ENCODE peak calls at places on chromosomes 6 and 20, in eight cellular contexts. G is IMR-90; K is fibroblast of lung; J is lower lobe of right lung; R is CD8-positive, alpha-beta T cell; X is PC-3; B is transverse colon; A is A549. T is an unnamed sample.

GRCh38 chr6:135535989-135536414 is 38.5 kb upstream of the AHI1 start:
- DNase-seq in G (peak; percentile 98), K (peak; percentile 93), J (no peak), R (no peak), X (peak; percentile 78), B (no peak), A (peak; percentile 24), T (no peak)

GRCh38 chr6:35230950-35231349 is 17.2 kb downstream of the SCUBE3 start:
- DNase-seq in G (no peak), K (no peak), J (no peak), R (no peak), X (no peak), B (no peak), A (no peak), T (no peak)

GRCh38 chr6:150537893-150538292 is 61.8 kb upstream of the PLEKHG1 start:
- DNase-seq in G (no peak), K (no peak), J (no peak), R (no peak), X (no peak), B (no peak), A (no peak), T (peak; percentile 56)

GRCh38 chr6:11011787-11012234 is 32.3 kb downstream of the ELOVL2 start:
- DNase-seq in G (no peak), K (no peak), J (no peak), R (no peak), X (peak; percentile 86), B (no peak), A (peak; percentile 69), T (no peak)

GRCh38 chr6:79712144-79712543 is 81.0 kb downstream of the SH3BGRL2 start:
- DNase-seq in G (no peak), K (no peak), J (no peak), R (no peak), X (no peak), B (no peak), A (no peak), T (no peak)

GRCh38 chr6:47308674-47309325 is 905 bp downstream of the TNFRSF21 start:
- DNase-seq in G (peak; percentile 19), K (peak; percentile 50), J (peak; percentile 50), R (no peak), X (peak; percentile 23), B (peak; percentile 22), A (peak; percentile 24), T (peak; percentile 51)

GRCh38 chr6:36334832-36335459 is 1.7 kb downstream of the BNIP5 start:
- DNase-seq in G (no peak), K (no peak), J (no peak), R (no peak), X (peak; percentile 30), B (peak; percentile 56), A (no peak), T (no peak)

GRCh38 chr6:145631374-145631773 is 103.9 kb downstream of the EPM2A start:
- DNase-seq in G (no peak), K (no peak), J (no peak), R (no peak), X (no peak), B (no peak), A (no peak), T (no peak)

GRCh38 chr6:26554669-26555504 is 16.7 kb downstream of the HMGN4 start:
- DNase-seq in G (peak; percentile 68), K (peak; percentile 62), J (no peak), R (no peak), X (peak; percentile 76), B (peak; percentile 29), A (no peak), T (no peak)

GRCh38 chr6:149781715-149782114 is 32.2 kb downstream of the PCMT1 start:
- DNase-seq in G (no peak), K (no peak), J (no peak), R (no peak), X (no peak), B (no peak), A (no peak), T (no peak)

GRCh38 chr6:23335894-23336293 is 766.5 kb downstream of the HDGFL1 start:
- DNase-seq in G (no peak), K (no peak), J (no peak), R (no peak), X (no peak), B (no peak), A (no peak), T (no peak)

GRCh38 chr6:125794342-125795137 is 3.8 kb downstream of the NCOA7 start:
- DNase-seq in G (peak; percentile 55), K (no peak), J (no peak), R (no peak), X (peak; percentile 54), B (no peak), A (no peak), T (no peak)

GRCh38 chr6:150301871-150302800 is 66.7 kb upstream of the IYD start:
- DNase-seq in G (peak; percentile 58), K (peak; percentile 85), J (no peak), R (no peak), X (peak; percentile 69), B (no peak), A (peak; percentile 30), T (no peak)

GRCh38 chr6:8731874-8732273 is 296.5 kb upstream of the SLC35B3 start:
- DNase-seq in G (no peak), K (no peak), J (no peak), R (no peak), X (no peak), B (no peak), A (no peak), T (no peak)

GRCh38 chr6:158379336-158379735 is 67.1 kb downstream of the TULP4 start:
- DNase-seq in G (no peak), K (no peak), J (no peak), R (no peak), X (no peak), B (no peak), A (no peak), T (no peak)
- H3K27ac ChIP-seq in G (no peak overlapping the region), K (no peak overlapping the region), J (no peak overlapping the region), R (no peak overlapping the region), X (no peak overlapping the region), B (no peak overlapping the region), A (no peak overlapping the region), T (no peak overlapping the region)

DNA sequence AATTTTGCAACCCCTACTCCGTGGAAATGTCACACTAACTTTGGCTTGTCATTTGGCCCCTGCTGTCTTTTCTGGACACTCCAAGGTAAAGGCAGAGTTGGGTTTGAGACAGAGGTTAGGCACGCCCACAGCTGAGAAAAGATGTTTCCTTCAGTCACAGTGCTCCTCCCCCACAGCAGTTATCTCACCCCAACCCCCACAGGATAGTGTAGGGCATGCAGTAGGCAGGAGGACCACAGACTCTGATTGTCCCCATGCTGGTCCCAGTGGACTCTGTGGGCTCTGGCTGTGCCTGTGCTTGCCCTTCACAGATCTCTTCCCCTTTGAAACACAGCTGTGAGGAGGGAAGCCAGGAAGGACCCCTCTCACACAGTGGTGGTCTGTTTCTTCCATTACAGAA is 124.0 kb upstream of the CARMIL1 start:
- DNase-seq in G (no peak), K (no peak), J (no peak), R (no peak), X (no peak), B (no peak), A (no peak), T (no peak)
- H3K9me3 ChIP-seq in G (peaks cover 10% of the 10 kb centered on the region), K (no peaks in the 10 kb centered on the region), J (peaks cover 14% of the 10 kb centered on the region), R (no peaks in the 10 kb centered on the region), X (peaks cover 11% of the 10 kb centered on the region), B (peaks cover 12% of the 10 kb centered on the region), A (peaks cover 6% of the 10 kb centered on the region), T (peaks cover 8% of the 10 kb centered on the region)

GRCh38 chr20:25290646-25291431 is 43.0 kb downstream of the PYGB start:
- DNase-seq in G (no peak), K (no peak), J (no peak), R (no peak), X (no peak), B (no peak), A (no peak), T (peak; percentile 56)
- TF ChIP-seq CTCF in G (no peak), K (no peak), J (no peak), R (no peak), X (no peak), B (no peak), A (no peak), T (no peak)

GRCh38 chr20:28562510-28562898 is 2695.0 kb upstream of the DEFB115 start:
- DNase-seq in G (peak; percentile 89), K (peak; percentile 83), J (no peak), R (no peak), X (peak; percentile 52), B (no peak), A (peak; percentile 64), T (no peak)
- H3K27ac ChIP-seq in G (peak overlapping the region; percentile 63), K (peak overlapping the region; percentile 16), J (no peak overlapping the region), R (no peak overlapping the region), X (peak overlapping the region; percentile 17), B (no peak overlapping the region), A (peak overlapping the region; percentile 99), T (no peak overlapping the region)

DNA sequence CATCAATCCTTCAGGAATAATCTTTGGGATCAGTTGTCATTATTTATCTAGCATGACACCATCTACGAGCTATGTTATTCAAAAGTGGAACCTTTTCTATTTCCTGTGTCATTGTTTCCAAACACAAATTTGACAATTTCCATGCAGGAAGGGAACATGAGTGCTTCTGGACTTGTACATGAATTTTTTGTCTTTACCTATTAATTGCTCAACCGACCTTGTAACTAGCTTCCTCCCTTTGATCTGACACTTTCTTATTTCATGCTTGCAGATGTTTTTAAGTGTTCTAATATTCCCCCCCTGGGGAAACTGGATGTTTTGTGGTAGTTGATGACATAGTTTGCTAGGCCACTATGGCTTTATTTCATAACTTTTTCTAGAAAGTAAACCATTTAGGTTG is 139.4 kb downstream of the BMP2 start:
- DNase-seq in G (no peak), K (no peak), J (no peak), R (no peak), X (no peak), B (no peak), A (no peak), T (no peak)
- H3K9me3 ChIP-seq in G (peaks cover 2% of the 10 kb centered on the region), K (no peaks in the 10 kb centered on the region), J (no peaks in the 10 kb centered on the region), R (no peaks in the 10 kb centered on the region), X (no peaks in the 10 kb centered on the region), B (no peaks in the 10 kb centered on the region), A (no peaks in the 10 kb centered on the region), T (no peaks in the 10 kb centered on the region)

DNA sequence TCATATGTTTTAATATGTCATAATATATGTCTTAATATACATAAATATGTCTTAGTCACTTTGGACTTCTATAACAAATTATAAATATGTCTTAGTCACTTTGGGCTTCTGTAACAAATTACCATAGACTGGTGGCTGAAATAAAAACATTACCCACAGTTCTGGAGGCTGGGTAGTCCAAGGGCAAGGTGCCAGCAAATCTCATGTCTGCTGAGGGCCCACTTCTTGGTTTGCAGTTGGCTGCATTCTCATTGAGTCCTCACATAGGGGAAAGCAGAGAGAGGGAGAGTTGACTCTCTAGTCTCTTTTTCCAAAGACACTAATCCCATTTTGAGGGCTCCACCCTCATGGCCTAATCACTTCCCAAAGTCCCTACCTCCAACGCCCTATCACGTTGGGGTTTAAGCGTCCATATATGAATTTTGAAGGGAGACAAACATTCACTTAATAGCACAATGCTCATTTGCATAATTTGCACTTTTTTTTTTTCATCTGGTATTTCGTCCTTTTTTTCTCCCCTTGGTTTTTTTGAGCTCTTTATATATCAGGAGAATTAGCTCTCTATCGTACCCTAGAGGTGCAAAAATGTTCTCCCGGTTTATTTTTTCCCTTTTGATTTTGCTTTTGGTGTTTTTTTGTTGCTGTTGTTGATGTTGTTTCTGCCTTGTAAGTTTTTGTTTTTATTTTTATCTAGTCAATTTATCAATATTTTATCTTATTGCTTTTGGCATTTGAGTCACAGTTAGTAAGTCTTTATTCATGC is 266.4 kb downstream of the PLCB1 start:
- DNase-seq in G (no peak), K (no peak), J (no peak), R (no peak), X (no peak), B (no peak), A (no peak), T (no peak)
- TF ChIP-seq CTCF in G (no peak), K (no peak), J (no peak), R (no peak), X (no peak), B (no peak), A (no peak), T (no peak)